ENCODE peak calls at places on chromosomes 3 and 15, in nine cellular contexts. D is hepatocyte, H is lower lobe of right lung, R is fibroblast of lung, T is ovary, V is heart left ventricle, M is aorta, A is brain microvascular endothelial cell, S is breast epithelium. P is an unnamed sample.
A peak's percentile ranks its signal among the peaks of the same experiment; 100 is the strongest.

GRCh38 chr15:37978231-37978630 is 43.8 kb downstream of the TMCO5A start:
- DNase-seq in D (no peak), H (no peak), R (no peak), T (no peak), V (no peak), M (no peak), A (no peak), S (no peak), P (no peak)

GRCh38 chr15:39461536-39462140 is 119.2 kb upstream of the THBS1 start:
- DNase-seq in D (no peak), H (no peak), R (peak; percentile 54), T (peak; percentile 74), V (peak; percentile 82), M (peak; percentile 65), A (no peak), S (no peak), P (peak; percentile 55)

GRCh38 chr15:78044407-78045155 is 32.9 kb downstream of the TBC1D2B start:
- DNase-seq in D (no peak), H (no peak), R (peak; percentile 48), T (no peak), V (no peak), M (no peak), A (no peak), S (no peak), P (no peak)

GRCh38 chr3:124845406-124845805 is 41.8 kb downstream of the ITGB5 start:
- DNase-seq in D (peak; percentile 49), H (no peak), R (peak; percentile 92), T (no peak), V (peak; percentile 40), M (peak; percentile 76), A (peak; percentile 89), S (no peak), P (peak; percentile 53)

GRCh38 chr15:49421991-49422390 is 1.1 kb upstream of the FGF7 start:
- DNase-seq in D (peak; percentile 64), H (peak; percentile 64), R (peak; percentile 88), T (peak; percentile 68), V (no peak), M (peak; percentile 53), A (peak; percentile 38), S (no peak), P (peak; percentile 62)

GRCh38 chr15:81103857-81104256 is 30.2 kb upstream of the CFAP161 start:
- DNase-seq in D (no peak), H (no peak), R (no peak), T (no peak), V (no peak), M (no peak), A (no peak), S (no peak), P (no peak)

GRCh38 chr15:80154336-80154735 is 1.5 kb downstream of the FAH start:
- DNase-seq in D (peak; percentile 50), H (no peak), R (peak; percentile 35), T (no peak), V (no peak), M (no peak), A (no peak), S (no peak), P (no peak)

GRCh38 chr3:94525039-94525438 is 462.2 kb downstream of the NSUN3 start:
- DNase-seq in D (peak; percentile 69), H (no peak), R (peak; percentile 18), T (peak; percentile 42), V (peak; percentile 16), M (no peak), A (peak; percentile 18), S (no peak), P (no peak)

GRCh38 chr3:179321585-179322322 is 1.1 kb upstream of the ZNF639 start:
- DNase-seq in D (peak; percentile 49), H (no peak), R (peak; percentile 70), T (no peak), V (no peak), M (no peak), A (peak; percentile 52), S (no peak), P (no peak)

GRCh38 chr3:178602864-178603263 is 66.6 kb downstream of the KCNMB2 start:
- DNase-seq in D (no peak), H (no peak), R (no peak), T (no peak), V (no peak), M (no peak), A (no peak), S (no peak), P (no peak)

GRCh38 chr15:63880744-63881143 is 47.0 kb upstream of the HERC1 start:
- DNase-seq in D (no peak), H (no peak), R (no peak), T (no peak), V (no peak), M (no peak), A (peak; percentile 37), S (no peak), P (no peak)

GRCh38 chr3:140706360-140706759 is 28.5 kb downstream of the TRIM42 start:
- DNase-seq in D (no peak), H (no peak), R (no peak), T (no peak), V (no peak), M (no peak), A (no peak), S (no peak), P (no peak)

GRCh38 chr3:121574449-121574848 is 6.7 kb downstream of the ARGFX start:
- DNase-seq in D (peak; percentile 64), H (no peak), R (no peak), T (no peak), V (no peak), M (no peak), A (peak; percentile 77), S (no peak), P (no peak)

GRCh38 chr3:74145277-74145676 is 469.2 kb downstream of the CNTN3 start:
- DNase-seq in D (no peak), H (no peak), R (no peak), T (no peak), V (no peak), M (no peak), A (no peak), S (no peak), P (no peak)

GRCh38 chr3:107598926-107599754 is 76.4 kb downstream of the BBX start:
- DNase-seq in D (peak; percentile 74), H (peak; percentile 55), R (peak; percentile 48), T (peak; percentile 41), V (peak; percentile 55), M (peak; percentile 65), A (peak; percentile 55), S (no peak), P (peak; percentile 56)

DNA sequence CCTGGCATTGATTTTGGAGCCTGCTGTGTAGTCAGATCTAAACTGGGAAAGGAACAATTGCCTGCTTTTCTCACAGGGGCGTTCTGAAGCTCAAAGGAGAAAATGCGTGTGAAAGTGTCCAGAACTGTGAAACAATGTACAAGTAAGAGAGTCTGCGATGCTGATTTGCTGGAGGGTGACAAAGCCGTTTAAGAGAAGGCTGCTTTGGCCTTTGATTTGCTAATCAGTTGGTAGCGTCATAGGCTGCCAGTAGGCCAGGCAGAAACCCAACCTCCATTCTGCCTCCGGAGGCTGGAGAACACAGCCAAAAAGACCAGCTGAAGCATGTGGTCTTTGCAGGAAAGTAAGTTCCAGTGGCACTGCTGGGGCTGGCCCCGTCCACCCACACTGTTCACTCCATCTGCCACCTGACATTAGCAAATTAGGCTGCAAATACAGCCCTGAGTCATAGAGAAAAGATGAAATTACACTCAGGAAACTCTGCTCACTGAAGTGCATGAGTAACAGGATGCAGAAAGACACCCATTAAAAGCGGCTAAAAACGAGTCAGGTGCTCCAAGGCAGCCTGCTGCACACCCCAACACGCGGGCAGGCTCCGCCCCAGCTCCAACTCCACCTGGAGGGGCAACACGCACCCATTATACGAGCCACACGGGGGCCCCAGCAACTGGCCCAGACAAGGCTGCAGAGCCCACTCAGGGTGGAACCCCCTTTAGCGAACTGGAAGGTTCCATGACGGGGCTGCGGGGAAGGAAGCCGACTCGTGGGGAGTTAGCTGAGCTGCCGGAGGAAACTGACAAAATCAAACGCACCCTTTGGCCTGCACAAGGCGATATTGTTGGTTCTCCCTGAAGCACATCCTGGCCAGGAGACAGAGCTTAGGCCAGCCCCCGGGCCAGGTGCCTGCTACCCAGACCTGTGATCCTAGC is 31.6 kb downstream of the ZDHHC19 start:
- DNase-seq in D (no peak), H (no peak), R (peak; percentile 58), T (no peak), V (no peak), M (peak; percentile 51), A (no peak), S (no peak), P (peak; percentile 47)
- H3K27ac ChIP-seq in D (no peak overlapping the region), H (peak overlapping the region; percentile 60), R (no peak overlapping the region), T (no peak overlapping the region), V (no peak overlapping the region), M (no peak overlapping the region), A (no peak overlapping the region), S (peak overlapping the region; percentile 14), P (peak overlapping the region; percentile 91)

DNA sequence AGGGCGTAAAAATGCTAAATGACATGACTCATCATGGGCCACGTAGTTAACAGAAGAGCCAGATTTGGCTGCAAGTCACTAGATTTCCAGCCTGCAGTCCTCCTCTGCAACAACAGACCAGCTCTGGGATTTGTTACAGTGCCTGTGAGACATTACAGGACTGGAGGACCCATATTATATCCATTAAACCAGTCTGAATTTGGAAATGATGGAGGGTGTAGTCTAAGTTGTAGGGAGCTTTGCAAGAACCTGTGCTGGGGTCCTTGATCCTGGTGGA is 10.8 kb downstream of the ZNF774 start:
- DNase-seq in D (peak; percentile 48), H (no peak), R (peak; percentile 90), T (no peak), V (no peak), M (no peak), A (peak; percentile 81), S (no peak), P (no peak)
- H3K4me3 ChIP-seq in D (no peak overlapping the region), H (no peak overlapping the region), R (no peak overlapping the region), T (no peak overlapping the region), V (no peak overlapping the region), M (no peak overlapping the region), A (no peak overlapping the region), S (no peak overlapping the region), P (no peak overlapping the region)

DNA sequence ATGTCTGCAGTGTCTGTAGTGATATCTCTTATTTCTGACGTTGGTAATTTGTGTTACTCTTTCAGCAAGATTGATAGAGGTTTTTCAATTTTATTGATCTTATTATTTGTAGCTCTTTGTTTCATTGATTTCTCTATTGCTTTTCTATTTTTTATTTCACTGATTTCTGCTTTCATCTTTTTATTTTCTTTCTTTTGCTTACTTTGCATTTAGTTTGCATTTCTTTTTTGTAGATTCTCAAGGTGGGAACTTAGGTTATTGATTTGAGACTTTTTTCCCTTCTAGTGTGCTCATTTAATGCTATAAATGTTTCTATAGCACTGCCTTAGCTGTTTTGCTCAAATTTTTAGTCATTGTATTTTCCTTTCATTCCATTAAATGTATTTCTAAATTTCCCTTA is 49.5 kb upstream of the GABRG3 start:
- DNase-seq in D (no peak), H (no peak), R (no peak), T (no peak), V (no peak), M (no peak), A (no peak), S (no peak), P (no peak)
- H3K27ac ChIP-seq in D (no peak overlapping the region), H (no peak overlapping the region), R (no peak overlapping the region), T (no peak overlapping the region), V (no peak overlapping the region), M (no peak overlapping the region), A (no peak overlapping the region), S (no peak overlapping the region), P (no peak overlapping the region)

DNA sequence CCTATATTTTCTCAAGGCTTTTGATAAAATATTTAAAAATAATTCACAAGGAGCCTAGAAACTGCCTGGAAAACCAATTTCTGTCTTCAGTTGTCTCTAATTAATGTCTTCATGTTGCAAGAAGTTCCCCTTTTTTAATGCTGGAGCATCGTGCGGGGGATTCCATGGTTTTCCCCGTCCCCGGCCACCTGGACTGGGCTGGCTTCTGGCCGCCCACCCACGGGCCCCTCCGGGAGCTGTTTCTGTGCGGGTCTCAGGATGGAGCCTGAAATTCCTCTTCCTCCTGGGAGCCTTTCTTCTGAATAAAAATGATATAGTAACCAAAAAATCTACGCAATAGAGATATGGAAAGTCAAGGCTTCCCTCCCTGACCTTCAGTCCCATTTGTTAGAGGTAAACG is 8.1 kb upstream of the LRRK1 start:
- DNase-seq in D (no peak), H (no peak), R (no peak), T (no peak), V (no peak), M (no peak), A (no peak), S (no peak), P (no peak)
- H3K4me3 ChIP-seq in D (no peak overlapping the region), H (no peak overlapping the region), R (no peak overlapping the region), T (no peak overlapping the region), V (no peak overlapping the region), M (no peak overlapping the region), A (no peak overlapping the region), S (no peak overlapping the region), P (no peak overlapping the region)